ENCODE peak calls at places on chromosomes 12 and 14, in ten cellular contexts. One of them, this sample, is unnamed.

GRCh38 chr12:50283924-50284236 is 560 bp upstream of the LIMA1 start:
- DNase-seq in ureter: no peak
- DNase-seq in Kasumi-1: no peak
- DNase-seq in hepatocyte: no peak
- DNase-seq in GM12878: peak
- DNase-seq in LoVo: peak
- DNase-seq in epithelial cell of esophagus: no peak
- DNase-seq in PC-9: no peak
- DNase-seq in T follicular helper cell: no peak
- DNase-seq in iris pigment epithelial cell: peak
- DNase-seq in this sample: no peak

GRCh38 chr12:52050771-52051541 is at the start of gene NR4A1:
- DNase-seq in ureter: peak
- DNase-seq in Kasumi-1: peak
- DNase-seq in epithelial cell of esophagus: peak
- DNase-seq in hepatocyte: peak
- DNase-seq in PC-9: peak
- DNase-seq in iris pigment epithelial cell: peak
- DNase-seq in GM12878: peak
- DNase-seq in LoVo: peak
- DNase-seq in T follicular helper cell: peak
- DNase-seq in this sample: peak

GRCh38 chr14:61558271-61558670 is 137.0 kb upstream of the HIF1A start:
- DNase-seq in GM12878: no peak
- DNase-seq in ureter: no peak
- DNase-seq in T follicular helper cell: no peak
- DNase-seq in LoVo: no peak
- DNase-seq in PC-9: no peak
- DNase-seq in Kasumi-1: no peak
- DNase-seq in epithelial cell of esophagus: no peak
- DNase-seq in hepatocyte: no peak
- DNase-seq in iris pigment epithelial cell: peak
- DNase-seq in this sample: no peak

GRCh38 chr14:44564908-44565307 is 57.8 kb upstream of the FSCB start:
- DNase-seq in iris pigment epithelial cell: peak
- DNase-seq in GM12878: no peak
- DNase-seq in ureter: no peak
- DNase-seq in hepatocyte: no peak
- DNase-seq in T follicular helper cell: no peak
- DNase-seq in LoVo: no peak
- DNase-seq in Kasumi-1: no peak
- DNase-seq in PC-9: no peak
- DNase-seq in epithelial cell of esophagus: no peak
- DNase-seq in this sample: no peak

GRCh38 chr12:65602579-65603295 is 221.5 kb upstream of the HMGA2 start:
- DNase-seq in T follicular helper cell: no peak
- DNase-seq in GM12878: no peak
- DNase-seq in Kasumi-1: peak
- DNase-seq in ureter: peak
- DNase-seq in hepatocyte: peak
- DNase-seq in iris pigment epithelial cell: peak
- DNase-seq in epithelial cell of esophagus: peak
- DNase-seq in PC-9: peak
- DNase-seq in LoVo: peak
- DNase-seq in this sample: no peak

GRCh38 chr12:132446535-132447326 is 43.2 kb upstream of the FBRSL1 start:
- DNase-seq in LoVo: no peak
- DNase-seq in epithelial cell of esophagus: no peak
- DNase-seq in GM12878: no peak
- DNase-seq in iris pigment epithelial cell: no peak
- DNase-seq in T follicular helper cell: no peak
- DNase-seq in ureter: no peak
- DNase-seq in Kasumi-1: no peak
- DNase-seq in PC-9: no peak
- DNase-seq in hepatocyte: no peak
- DNase-seq in this sample: no peak

GRCh38 chr14:104343294-104343625 is 204.9 kb downstream of the KIF26A start:
- DNase-seq in hepatocyte: no peak
- DNase-seq in epithelial cell of esophagus: no peak
- DNase-seq in ureter: peak
- DNase-seq in T follicular helper cell: no peak
- DNase-seq in GM12878: no peak
- DNase-seq in LoVo: no peak
- DNase-seq in iris pigment epithelial cell: no peak
- DNase-seq in PC-9: no peak
- DNase-seq in Kasumi-1: no peak
- DNase-seq in this sample: no peak

GRCh38 chr14:103628221-103628683 is 759 bp upstream of the KLC1 start:
- DNase-seq in Kasumi-1: no peak
- DNase-seq in epithelial cell of esophagus: peak
- DNase-seq in T follicular helper cell: no peak
- DNase-seq in GM12878: no peak
- DNase-seq in iris pigment epithelial cell: peak
- DNase-seq in ureter: peak
- DNase-seq in PC-9: peak
- DNase-seq in LoVo: peak
- DNase-seq in hepatocyte: peak
- DNase-seq in this sample: no peak

GRCh38 chr14:32252030-32252670 is 49.1 kb upstream of the RNU6-8 start:
- DNase-seq in PC-9: peak
- DNase-seq in epithelial cell of esophagus: peak
- DNase-seq in iris pigment epithelial cell: peak
- DNase-seq in GM12878: peak
- DNase-seq in T follicular helper cell: peak
- DNase-seq in ureter: peak
- DNase-seq in hepatocyte: peak
- DNase-seq in LoVo: peak
- DNase-seq in Kasumi-1: peak
- DNase-seq in this sample: peak

GRCh38 chr14:102655154-102655553 is 62.7 kb downstream of the RCOR1 start:
- DNase-seq in GM12878: no peak
- DNase-seq in PC-9: peak
- DNase-seq in T follicular helper cell: no peak
- DNase-seq in Kasumi-1: no peak
- DNase-seq in iris pigment epithelial cell: peak
- DNase-seq in epithelial cell of esophagus: peak
- DNase-seq in LoVo: peak
- DNase-seq in ureter: no peak
- DNase-seq in hepatocyte: peak
- DNase-seq in this sample: no peak

GRCh38 chr12:388012-388411 is 1.1 kb downstream of the KDM5A start:
- DNase-seq in GM12878: no peak
- DNase-seq in T follicular helper cell: no peak
- DNase-seq in iris pigment epithelial cell: no peak
- DNase-seq in ureter: no peak
- DNase-seq in PC-9: no peak
- DNase-seq in epithelial cell of esophagus: no peak
- DNase-seq in Kasumi-1: no peak
- DNase-seq in LoVo: no peak
- DNase-seq in hepatocyte: no peak
- DNase-seq in this sample: no peak

GRCh38 chr14:50831704-50832130 is 755 bp upstream of the NIN start:
- DNase-seq in GM12878: no peak
- DNase-seq in T follicular helper cell: no peak
- DNase-seq in LoVo: no peak
- DNase-seq in ureter: no peak
- DNase-seq in PC-9: no peak
- DNase-seq in epithelial cell of esophagus: no peak
- DNase-seq in hepatocyte: peak
- DNase-seq in iris pigment epithelial cell: peak
- DNase-seq in Kasumi-1: peak
- DNase-seq in this sample: no peak

GRCh38 chr14:32703246-32703645 is 235.4 kb upstream of the NPAS3 start:
- DNase-seq in T follicular helper cell: no peak
- DNase-seq in iris pigment epithelial cell: no peak
- DNase-seq in epithelial cell of esophagus: no peak
- DNase-seq in Kasumi-1: no peak
- DNase-seq in LoVo: no peak
- DNase-seq in ureter: no peak
- DNase-seq in hepatocyte: no peak
- DNase-seq in GM12878: no peak
- DNase-seq in PC-9: no peak
- DNase-seq in this sample: no peak

GRCh38 chr12:112430929-112431328 is 12.2 kb downstream of the PTPN11 start:
- DNase-seq in hepatocyte: no peak
- DNase-seq in iris pigment epithelial cell: no peak
- DNase-seq in T follicular helper cell: no peak
- DNase-seq in PC-9: no peak
- DNase-seq in LoVo: no peak
- DNase-seq in GM12878: no peak
- DNase-seq in Kasumi-1: no peak
- DNase-seq in ureter: no peak
- DNase-seq in epithelial cell of esophagus: no peak
- DNase-seq in this sample: no peak

GRCh38 chr12:12403264-12404248 is 46.7 kb downstream of the BORCS5 start:
- DNase-seq in epithelial cell of esophagus: no peak
- DNase-seq in PC-9: no peak
- DNase-seq in LoVo: peak
- DNase-seq in iris pigment epithelial cell: no peak
- DNase-seq in T follicular helper cell: no peak
- DNase-seq in Kasumi-1: no peak
- DNase-seq in hepatocyte: peak
- DNase-seq in GM12878: no peak
- DNase-seq in ureter: no peak
- DNase-seq in this sample: no peak

GRCh38 chr14:93937519-93937918 is 10.4 kb downstream of the FAM181A start:
- DNase-seq in Kasumi-1: no peak
- DNase-seq in ureter: peak
- DNase-seq in T follicular helper cell: no peak
- DNase-seq in PC-9: no peak
- DNase-seq in epithelial cell of esophagus: peak
- DNase-seq in GM12878: no peak
- DNase-seq in hepatocyte: no peak
- DNase-seq in LoVo: no peak
- DNase-seq in iris pigment epithelial cell: no peak
- DNase-seq in this sample: no peak

GRCh38 chr14:26163761-26164160 is 434.1 kb downstream of the NOVA1 start:
- DNase-seq in hepatocyte: peak
- DNase-seq in T follicular helper cell: no peak
- DNase-seq in ureter: no peak
- DNase-seq in iris pigment epithelial cell: peak
- DNase-seq in GM12878: no peak
- DNase-seq in Kasumi-1: peak
- DNase-seq in PC-9: no peak
- DNase-seq in epithelial cell of esophagus: peak
- DNase-seq in LoVo: no peak
- DNase-seq in this sample: no peak

GRCh38 chr12:119208626-119209061 is 29.9 kb downstream of the HSPB8 start:
- DNase-seq in GM12878: no peak
- DNase-seq in LoVo: peak
- DNase-seq in PC-9: peak
- DNase-seq in iris pigment epithelial cell: peak
- DNase-seq in hepatocyte: peak
- DNase-seq in Kasumi-1: no peak
- DNase-seq in epithelial cell of esophagus: peak
- DNase-seq in T follicular helper cell: no peak
- DNase-seq in ureter: peak
- DNase-seq in this sample: no peak

This sample was measured in CD4-positive, alpha-beta T cell.